ENCODE peak calls at places on chromosome 9, in six cellular contexts. Q is H9, L is neuronal stem cell, S is IMR-90, B is H1, Z is trophoblast cell. I is an unnamed sample. For H3K4me1, the result is how much of the 10 kb centered on the place peaks cover.

GRCh38 chr9:126114850-126115460 is 211.7 kb upstream of the MVB12B start:
- DNase-seq in Q (peak), L (no peak), S (no peak), B (no peak), Z (no peak), I (no peak)

GRCh38 chr9:137467161-137467581 is 8.0 kb upstream of the NSMF start:
- DNase-seq in Q (no peak), L (no peak), S (no peak), B (no peak), Z (no peak), I (no peak)

GRCh38 chr9:127772603-127773002 is 5.9 kb downstream of the SH2D3C start:
- DNase-seq in Q (no peak), L (no peak), S (no peak), B (no peak), Z (no peak), I (no peak)

GRCh38 chr9:23812673-23813072 is 13.4 kb downstream of the ELAVL2 start:
- DNase-seq in Q (no peak), L (no peak), S (no peak), B (no peak), Z (no peak), I (no peak)

GRCh38 chr9:29440449-29440848 is 1867.2 kb upstream of the C9orf72 start:
- DNase-seq in Q (no peak), L (no peak), S (no peak), B (no peak), Z (no peak), I (peak)

GRCh38 chr9:82332018-82332773 is 343.6 kb downstream of the SPATA31D1 start:
- DNase-seq in Q (no peak), L (no peak), S (peak), B (no peak), Z (peak), I (peak)

GRCh38 chr9:97933573-97933972 is 4.4 kb downstream of the HEMGN start:
- DNase-seq in Q (no peak), L (no peak), S (no peak), B (no peak), Z (no peak), I (no peak)

GRCh38 chr9:135512904-135513303 is 8.3 kb upstream of the LCN1 start:
- DNase-seq in Q (peak), L (no peak), S (peak), B (no peak), Z (no peak), I (no peak)

GRCh38 chr9:109974143-109974917 is 194.3 kb downstream of the PALM2AKAP2 start:
- DNase-seq in Q (no peak), L (no peak), S (no peak), B (no peak), Z (peak), I (no peak)

DNA sequence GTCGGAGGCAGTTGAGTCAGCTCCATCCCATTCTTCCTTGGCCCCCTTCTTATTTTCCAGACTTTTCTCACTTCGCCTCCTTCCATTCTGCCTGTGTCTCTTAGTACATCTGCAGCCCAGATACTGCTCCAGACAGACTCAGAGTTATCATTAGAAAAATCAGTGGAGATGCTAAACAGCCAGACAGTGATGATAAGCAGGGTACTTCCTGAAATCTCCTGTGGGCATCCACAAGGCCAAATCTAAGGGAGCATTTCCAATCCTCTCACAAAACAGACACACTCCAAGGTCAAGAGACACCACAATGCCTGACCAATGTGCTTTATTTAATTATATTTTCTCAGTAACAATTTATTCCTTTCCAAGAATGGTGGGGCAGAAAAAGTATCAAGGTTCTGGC is 14.5 kb upstream of the RLN1 start:
- DNase-seq in Q (no peak), L (no peak), S (no peak), B (no peak), Z (no peak), I (peak)
- H4K91ac ChIP-seq in Q (no peak), L (no peak), S (no peak), B (no peak), Z (peak), I (no peak)

GRCh38 chr9:129891519-129891918 is 56.3 kb downstream of the USP20 start:
- DNase-seq in Q (no peak), L (no peak), S (no peak), B (no peak), Z (no peak), I (peak)
- H3K4me1 ChIP-seq in Q (under half), L (under half), S (under half), B (under half), Z (under half), I (under half)

GRCh38 chr9:92033991-92034390 is 81.2 kb downstream of the SPTLC1 start:
- DNase-seq in Q (no peak), L (no peak), S (no peak), B (no peak), Z (no peak), I (no peak)

GRCh38 chr9:92030367-92030766 is 80.3 kb upstream of the ROR2 start:
- DNase-seq in Q (no peak), L (no peak), S (no peak), B (no peak), Z (no peak), I (no peak)

GRCh38 chr9:92035146-92035545 is 80.1 kb downstream of the SPTLC1 start:
- DNase-seq in Q (no peak), L (no peak), S (peak), B (no peak), Z (no peak), I (peak)

GRCh38 chr9:92033307-92033706 is 81.9 kb downstream of the SPTLC1 start:
- DNase-seq in Q (no peak), L (no peak), S (no peak), B (no peak), Z (no peak), I (no peak)

DNA sequence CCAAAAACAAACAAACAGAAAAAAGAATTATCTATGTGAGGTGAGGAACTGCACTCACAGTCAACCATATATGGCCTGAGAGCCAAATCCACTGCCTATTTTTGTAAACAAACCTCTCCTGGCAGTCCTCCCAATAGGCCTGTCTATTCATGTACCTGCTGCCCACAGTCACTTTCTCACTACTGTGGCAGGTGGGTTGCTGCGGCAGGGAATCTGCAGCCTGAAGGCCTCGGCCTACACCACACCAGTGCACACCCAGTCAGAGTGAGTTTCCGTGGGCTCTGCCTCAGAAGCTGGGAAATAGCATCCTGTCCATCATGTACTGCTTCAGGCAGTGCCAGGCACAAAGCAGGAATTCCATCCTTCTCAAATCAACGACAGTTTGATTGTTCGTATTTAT is 82.3 kb downstream of the SPTLC1 start:
- DNase-seq in Q (no peak), L (no peak), S (no peak), B (no peak), Z (no peak), I (no peak)
- H4K91ac ChIP-seq in Q (no peak), L (no peak), S (no peak), B (no peak), Z (no peak), I (no peak)

GRCh38 chr9:96068511-96068910 is 193.0 kb downstream of the ERCC6L2 start:
- DNase-seq in Q (no peak), L (no peak), S (no peak), B (no peak), Z (no peak), I (no peak)
- H3K4me1 ChIP-seq in Q (under half), L (under half), S (under half), B (under half), Z (under half), I (under half)

GRCh38 chr9:76161546-76161945 is 232.7 kb downstream of the RFK start:
- DNase-seq in Q (no peak), L (no peak), S (peak), B (no peak), Z (peak), I (peak)

GRCh38 chr9:76161103-76161502 is 233.1 kb downstream of the RFK start:
- DNase-seq in Q (peak), L (no peak), S (peak), B (no peak), Z (peak), I (no peak)

GRCh38 chr9:76162109-76162730 is 232.0 kb downstream of the RFK start:
- DNase-seq in Q (no peak), L (no peak), S (no peak), B (no peak), Z (no peak), I (peak)

GRCh38 chr9:76158713-76159112 is 235.5 kb downstream of the RFK start:
- DNase-seq in Q (no peak), L (no peak), S (no peak), B (no peak), Z (no peak), I (no peak)

GRCh38 chr9:76159288-76159926 is 234.8 kb downstream of the RFK start:
- DNase-seq in Q (no peak), L (no peak), S (no peak), B (no peak), Z (no peak), I (no peak)
- H4K91ac ChIP-seq in Q (no peak), L (no peak), S (no peak), B (no peak), Z (no peak), I (no peak)

GRCh38 chr9:35910613-35911488 is 1.6 kb downstream of the SPAAR start:
- DNase-seq in Q (no peak), L (no peak), S (peak), B (no peak), Z (peak), I (peak)

GRCh38 chr9:35909687-35910612 is 660 bp downstream of the SPAAR start:
- DNase-seq in Q (no peak), L (no peak), S (no peak), B (no peak), Z (no peak), I (no peak)

GRCh38 chr9:35914307-35914807 is 5.1 kb downstream of the SPAAR start:
- DNase-seq in Q (peak), L (peak), S (peak), B (no peak), Z (peak), I (peak)

GRCh38 chr9:35911690-35912089 is 2.4 kb downstream of the SPAAR start:
- DNase-seq in Q (no peak), L (no peak), S (no peak), B (no peak), Z (no peak), I (no peak)

GRCh38 chr9:35912791-35913400 is 3.6 kb downstream of the SPAAR start:
- DNase-seq in Q (no peak), L (no peak), S (no peak), B (no peak), Z (no peak), I (no peak)
- H3K4me1 ChIP-seq in Q (under half), L (under half), S (under half), B (under half), Z (under half), I (under half)

GRCh38 chr9:116937361-116937760 is 250.3 kb downstream of the TRIM32 start:
- DNase-seq in Q (no peak), L (no peak), S (peak), B (no peak), Z (no peak), I (no peak)

GRCh38 chr9:116939605-116940004 is 252.5 kb downstream of the TRIM32 start:
- DNase-seq in Q (no peak), L (no peak), S (peak), B (no peak), Z (peak), I (peak)

GRCh38 chr9:116940614-116941215 is 253.6 kb downstream of the TRIM32 start:
- DNase-seq in Q (no peak), L (no peak), S (peak), B (no peak), Z (peak), I (no peak)

GRCh38 chr9:116941266-116941665 is 254.2 kb downstream of the TRIM32 start:
- DNase-seq in Q (no peak), L (no peak), S (no peak), B (no peak), Z (peak), I (no peak)

DNA sequence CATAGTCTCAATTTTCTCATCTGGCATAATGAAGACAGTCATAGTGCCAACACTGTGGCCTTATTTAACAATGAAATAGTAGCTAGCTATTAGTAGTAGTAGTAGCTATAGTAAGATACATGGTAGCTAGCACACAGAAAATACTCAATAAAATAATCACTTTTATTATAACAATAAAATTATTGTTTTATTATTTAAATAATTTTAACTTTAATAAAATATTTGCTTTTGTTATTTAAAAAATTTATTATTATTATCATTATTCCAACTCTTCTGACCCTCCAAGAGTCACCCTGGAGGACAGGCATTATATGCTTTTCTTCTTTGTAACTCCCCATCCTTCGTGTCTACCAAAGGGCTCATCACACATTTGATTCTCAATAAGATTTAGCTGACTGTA is 252.1 kb downstream of the TRIM32 start:
- DNase-seq in Q (no peak), L (no peak), S (no peak), B (no peak), Z (no peak), I (no peak)
- H4K91ac ChIP-seq in Q (no peak), L (no peak), S (no peak), B (no peak), Z (no peak), I (no peak)

GRCh38 chr9:117096138-117096537 is 318.7 kb downstream of the ASTN2 start:
- DNase-seq in Q (no peak), L (no peak), S (no peak), B (no peak), Z (no peak), I (no peak)
- H3K4me1 ChIP-seq in Q (under half), L (under half), S (under half), B (under half), Z (under half), I (under half)

GRCh38 chr9:89677696-89678393 is 73.0 kb downstream of the GADD45G start:
- DNase-seq in Q (peak), L (peak), S (no peak), B (peak), Z (no peak), I (no peak)
- H4K91ac ChIP-seq in Q (peak), L (no peak), S (no peak), B (peak), Z (peak), I (no peak)

GRCh38 chr9:119761737-119762136 is 392.5 kb upstream of the BRINP1 start:
- DNase-seq in Q (no peak), L (no peak), S (no peak), B (no peak), Z (no peak), I (no peak)

GRCh38 chr9:119763260-119763659 is 394.0 kb upstream of the BRINP1 start:
- DNase-seq in Q (no peak), L (no peak), S (no peak), B (no peak), Z (no peak), I (no peak)

GRCh38 chr9:119768266-119768665 is 399.0 kb upstream of the BRINP1 start:
- DNase-seq in Q (no peak), L (no peak), S (no peak), B (no peak), Z (no peak), I (no peak)

GRCh38 chr9:119771336-119771735 is 402.1 kb upstream of the BRINP1 start:
- DNase-seq in Q (no peak), L (no peak), S (no peak), B (no peak), Z (no peak), I (no peak)

GRCh38 chr9:119765632-119766031 is 396.4 kb upstream of the BRINP1 start:
- DNase-seq in Q (no peak), L (no peak), S (no peak), B (no peak), Z (no peak), I (no peak)
- H3K4me1 ChIP-seq in Q (under half), L (under half), S (under half), B (under half), Z (under half), I (under half)

I was measured in mesenchymal stem cell.